ENCODE peak calls at places on chromosomes 1 and 21, in six cellular contexts. One of them, this sample, is unnamed.

GRCh38 chr1:155513300-155513926 is 49.2 kb downstream of the ASH1L start:
- DNase-seq in NCI-H510A treated with DMSO at 0.1 percent for 48 hours: no peak
- DNase-seq in tibial nerve: no peak
- DNase-seq in KG1: no peak
- DNase-seq in AG04450: no peak
- DNase-seq in AG09309: peak
- DNase-seq in this sample: no peak

GRCh38 chr1:173052681-173053196 is 2.0 kb upstream of the TNFSF18 start:
- DNase-seq in AG04450: no peak
- DNase-seq in tibial nerve: no peak
- DNase-seq in KG1: no peak
- DNase-seq in NCI-H510A treated with DMSO at 0.1 percent for 48 hours: no peak
- DNase-seq in AG09309: no peak
- DNase-seq in this sample: no peak

GRCh38 chr1:20834780-20835179 is 47.7 kb upstream of the HP1BP3 start:
- DNase-seq in NCI-H510A treated with DMSO at 0.1 percent for 48 hours: no peak
- DNase-seq in KG1: no peak
- DNase-seq in tibial nerve: no peak
- DNase-seq in AG09309: no peak
- DNase-seq in AG04450: no peak
- DNase-seq in this sample: no peak

GRCh38 chr1:203127672-203128611 is at the start of gene ADORA1:
- DNase-seq in AG04450: no peak
- DNase-seq in tibial nerve: peak
- DNase-seq in KG1: no peak
- DNase-seq in NCI-H510A treated with DMSO at 0.1 percent for 48 hours: peak
- DNase-seq in AG09309: no peak
- DNase-seq in this sample: peak

GRCh38 chr1:230243146-230243545 is 176.1 kb downstream of the GALNT2 start:
- DNase-seq in KG1: no peak
- DNase-seq in NCI-H510A treated with DMSO at 0.1 percent for 48 hours: no peak
- DNase-seq in AG04450: no peak
- DNase-seq in tibial nerve: no peak
- DNase-seq in AG09309: no peak
- DNase-seq in this sample: no peak

GRCh38 chr1:228074954-228075730 is 7.4 kb upstream of the ARF1 start:
- DNase-seq in tibial nerve: no peak
- DNase-seq in NCI-H510A treated with DMSO at 0.1 percent for 48 hours: no peak
- DNase-seq in AG04450: no peak
- DNase-seq in AG09309: no peak
- DNase-seq in KG1: no peak
- DNase-seq in this sample: no peak

GRCh38 chr1:92030701-92031107 is 919 bp downstream of the EPHX4 start:
- DNase-seq in AG09309: no peak
- DNase-seq in AG04450: no peak
- DNase-seq in NCI-H510A treated with DMSO at 0.1 percent for 48 hours: peak
- DNase-seq in KG1: no peak
- DNase-seq in tibial nerve: no peak
- DNase-seq in this sample: no peak

GRCh38 chr1:12052008-12052573 is 11.0 kb upstream of the TNFRSF8 start:
- DNase-seq in AG09309: peak
- DNase-seq in tibial nerve: peak
- DNase-seq in NCI-H510A treated with DMSO at 0.1 percent for 48 hours: no peak
- DNase-seq in AG04450: peak
- DNase-seq in KG1: no peak
- DNase-seq in this sample: peak

GRCh38 chr1:12501661-12502060 is 116.3 kb downstream of the DHRS3 start:
- DNase-seq in KG1: no peak
- DNase-seq in NCI-H510A treated with DMSO at 0.1 percent for 48 hours: no peak
- DNase-seq in AG04450: no peak
- DNase-seq in tibial nerve: no peak
- DNase-seq in AG09309: no peak
- DNase-seq in this sample: peak

GRCh38 chr1:245512181-245512888 is 357.6 kb downstream of the KIF26B start:
- DNase-seq in tibial nerve: no peak
- DNase-seq in NCI-H510A treated with DMSO at 0.1 percent for 48 hours: peak
- DNase-seq in AG04450: no peak
- DNase-seq in KG1: no peak
- DNase-seq in AG09309: no peak
- DNase-seq in this sample: no peak

GRCh38 chr1:39266269-39266668 is 61.8 kb downstream of the MACF1 start:
- DNase-seq in NCI-H510A treated with DMSO at 0.1 percent for 48 hours: no peak
- DNase-seq in AG09309: no peak
- DNase-seq in AG04450: no peak
- DNase-seq in tibial nerve: no peak
- DNase-seq in KG1: no peak
- DNase-seq in this sample: no peak

GRCh38 chr1:196779093-196779492 is 4.5 kb downstream of the CFHR3 start:
- DNase-seq in tibial nerve: no peak
- DNase-seq in NCI-H510A treated with DMSO at 0.1 percent for 48 hours: no peak
- DNase-seq in AG04450: no peak
- DNase-seq in AG09309: no peak
- DNase-seq in KG1: no peak
- DNase-seq in this sample: no peak

GRCh38 chr1:7726623-7727022 is 44.5 kb upstream of the VAMP3 start:
- DNase-seq in NCI-H510A treated with DMSO at 0.1 percent for 48 hours: no peak
- DNase-seq in tibial nerve: no peak
- DNase-seq in KG1: no peak
- DNase-seq in AG09309: no peak
- DNase-seq in AG04450: no peak
- DNase-seq in this sample: no peak

GRCh38 chr1:34127006-34128000 is 37.7 kb downstream of the CSMD2 start:
- DNase-seq in KG1: no peak
- DNase-seq in AG09309: no peak
- DNase-seq in AG04450: no peak
- DNase-seq in NCI-H510A treated with DMSO at 0.1 percent for 48 hours: no peak
- DNase-seq in tibial nerve: no peak
- DNase-seq in this sample: no peak

GRCh38 chr1:68112835-68113243 is 62.4 kb upstream of the DIRAS3 start:
- DNase-seq in NCI-H510A treated with DMSO at 0.1 percent for 48 hours: no peak
- DNase-seq in AG04450: peak
- DNase-seq in AG09309: no peak
- DNase-seq in tibial nerve: no peak
- DNase-seq in KG1: no peak
- DNase-seq in this sample: peak

GRCh38 chr21:37582613-37583012 is 216.0 kb downstream of the DYRK1A start:
- DNase-seq in AG09309: peak
- DNase-seq in tibial nerve: peak
- DNase-seq in AG04450: peak
- DNase-seq in NCI-H510A treated with DMSO at 0.1 percent for 48 hours: peak
- DNase-seq in KG1: peak
- DNase-seq in this sample: peak

GRCh38 chr21:42495765-42496119 is 282 bp downstream of the RSPH1 start:
- DNase-seq in AG09309: no peak
- DNase-seq in NCI-H510A treated with DMSO at 0.1 percent for 48 hours: peak
- DNase-seq in tibial nerve: peak
- DNase-seq in AG04450: no peak
- DNase-seq in KG1: no peak
- DNase-seq in this sample: no peak

GRCh38 chr1:228471154-228471761 is 15.9 kb upstream of the RNF187 start:
- DNase-seq in KG1: no peak
- DNase-seq in NCI-H510A treated with DMSO at 0.1 percent for 48 hours: no peak
- DNase-seq in tibial nerve: no peak
- DNase-seq in AG04450: no peak
- DNase-seq in AG09309: no peak
- DNase-seq in this sample: no peak

GRCh38 chr1:205438213-205439158 is 16.6 kb upstream of the LEMD1 start:
- DNase-seq in KG1: no peak
- DNase-seq in tibial nerve: peak
- DNase-seq in AG04450: peak
- DNase-seq in AG09309: no peak
- DNase-seq in NCI-H510A treated with DMSO at 0.1 percent for 48 hours: peak
- DNase-seq in this sample: peak

This sample was measured in MG63.